ENCODE peak calls at places on chromosomes 11 and 22, in four cellular contexts. K, J, P and X are unnamed samples.

GRCh38 chr11:36452231-36452630 is 57.8 kb downstream of the TRAF6 start:
- DNase-seq in J (no peak), P (no peak), K (no peak), X (no peak)

GRCh38 chr11:63862923-63863322 is 24.0 kb downstream of the MARK2 start:
- DNase-seq in J (no peak), P (no peak), K (no peak), X (no peak)

GRCh38 chr22:29190051-29190450 is 15.6 kb upstream of the EMID1 start:
- DNase-seq in J (no peak), P (no peak), K (no peak), X (no peak)

GRCh38 chr11:117717485-117718314 is 79.3 kb downstream of the DSCAML1 start:
- DNase-seq in P (peak), K (peak), J (no peak), X (peak)

GRCh38 chr22:23010430-23010829 is 59.9 kb upstream of the GNAZ start:
- DNase-seq in J (no peak), P (no peak), K (no peak), X (no peak)

GRCh38 chr11:116335891-116336290 is 436.9 kb downstream of the BUD13 start:
- DNase-seq in K (no peak), P (no peak), J (no peak), X (no peak)

GRCh38 chr11:110173775-110174644 is 80.8 kb downstream of the ZC3H12C start:
- DNase-seq in P (peak), K (peak), J (peak), X (peak)

GRCh38 chr22:17477401-17477833 is 85.9 kb upstream of the SLC25A18 start:
- DNase-seq in J (no peak), K (no peak), P (peak), X (peak)

GRCh38 chr11:72848846-72849466 is 34.7 kb downstream of the ATG16L2 start:
- DNase-seq in K (no peak), P (no peak), J (no peak), X (peak)

GRCh38 chr11:17259931-17260499 is 16.5 kb upstream of the NUCB2 start:
- DNase-seq in K (no peak), P (no peak), J (no peak), X (no peak)

GRCh38 chr22:22914726-22915669 is 27.4 kb downstream of the IGLL5 start:
- DNase-seq in J (no peak), P (no peak), K (no peak), X (no peak)

GRCh38 chr11:102447193-102447592 is 5.4 kb downstream of the TMEM123 start:
- DNase-seq in K (no peak), J (no peak), P (no peak), X (no peak)

GRCh38 chr22:49367016-49367697 is 460.5 kb downstream of the BRD1 start:
- DNase-seq in P (no peak), K (no peak), J (peak), X (no peak)

GRCh38 chr11:126282361-126282741 is 542 bp upstream of the TIRAP start:
- DNase-seq in K (peak), J (peak), P (peak), X (peak)

GRCh38 chr11:23509023-23509422 is 648.7 kb upstream of the CCDC179 start:
- DNase-seq in J (no peak), P (no peak), K (no peak), X (no peak)

GRCh38 chr11:73359341-73359740 is 16.9 kb upstream of the RELT start:
- DNase-seq in K (no peak), P (peak), J (no peak), X (peak)

GRCh38 chr22:41354979-41355378 is 26.8 kb upstream of the TEF start:
- DNase-seq in K (no peak), P (no peak), J (no peak), X (no peak)

GRCh38 chr11:106594751-106595351 is 423.4 kb downstream of the GUCY1A2 start:
- DNase-seq in J (no peak), P (no peak), K (no peak), X (no peak)

GRCh38 chr11:30210357-30210756 is 20.5 kb upstream of the FSHB start:
- DNase-seq in K (no peak), P (no peak), J (no peak), X (no peak)

GRCh38 chr11:93744669-93745004 is 3.2 kb downstream of the C11orf54 start:
- DNase-seq in K (no peak), P (no peak), J (no peak), X (no peak)

GRCh38 chr11:17277024-17277584 is 565 bp downstream of the NUCB2 start:
- DNase-seq in J (no peak), P (no peak), K (no peak), X (no peak)

GRCh38 chr11:13952668-13953067 is 9.9 kb upstream of the SPON1 start:
- DNase-seq in J (no peak), P (no peak), K (no peak), X (no peak)

GRCh38 chr11:75035911-75036536 is 47.3 kb downstream of the NEU3 start:
- DNase-seq in J (no peak), K (no peak), P (no peak), X (no peak)

GRCh38 chr11:72039108-72039850 is 40.6 kb downstream of the IL18BP start:
- DNase-seq in P (no peak), K (peak), J (no peak), X (peak)

GRCh38 chr11:122746050-122746478 is 90.5 kb downstream of the UBASH3B start:
- DNase-seq in J (no peak), P (no peak), K (no peak), X (no peak)

GRCh38 chr11:2795491-2795991 is 90.0 kb downstream of the CDKN1C start:
- DNase-seq in K (no peak), P (peak), J (no peak), X (no peak)

GRCh38 chr11:2862950-2863618 is 22.5 kb downstream of the CDKN1C start:
- DNase-seq in J (no peak), K (no peak), P (no peak), X (no peak)

GRCh38 chr11:69439127-69439526 is 42.3 kb upstream of the LINC01488 start:
- DNase-seq in K (no peak), P (no peak), J (no peak), X (no peak)

GRCh38 chr11:9757809-9758675 is 94.2 kb downstream of the SWAP70 start:
- DNase-seq in K (peak), J (peak), P (peak), X (peak)